ENCODE peak calls at places on chromosome 16, in four cellular contexts. U, A, Y and H are unnamed samples.

GRCh38 chr16:57509231-57509923 is 23.1 kb upstream of the DOK4 start:
- DNase-seq in U (no peak), A (no peak), Y (no peak), H (no peak)

GRCh38 chr16:64455275-64455674 is 666.6 kb downstream of the CDH11 start:
- DNase-seq in U (peak), A (no peak), Y (no peak), H (no peak)

GRCh38 chr16:72291121-72291520 is 119.2 kb upstream of the PMFBP1 start:
- DNase-seq in U (no peak), A (no peak), Y (no peak), H (no peak)

GRCh38 chr16:69201787-69202186 is 14.8 kb downstream of the SNTB2 start:
- DNase-seq in U (peak), A (no peak), Y (no peak), H (no peak)

GRCh38 chr16:30600929-30601328 is 9.3 kb downstream of the ZNF689 start:
- DNase-seq in U (no peak), A (no peak), Y (no peak), H (no peak)

GRCh38 chr16:88764913-88765349 is 20.1 kb downstream of the PIEZO1 start:
- DNase-seq in U (no peak), A (no peak), Y (no peak), H (no peak)

GRCh38 chr16:3754304-3754703 is 37.0 kb upstream of the TRAP1 start:
- DNase-seq in U (no peak), A (no peak), Y (no peak), H (no peak)

GRCh38 chr16:24681793-24682192 is 47.7 kb upstream of the TNRC6A start:
- DNase-seq in U (no peak), A (no peak), Y (no peak), H (no peak)

GRCh38 chr16:29858149-29858899 is 4.7 kb downstream of the CDIPT start:
- DNase-seq in U (no peak), A (no peak), Y (no peak), H (no peak)

GRCh38 chr16:78130083-78130608 is 30.7 kb downstream of the WWOX start:
- DNase-seq in U (no peak), A (no peak), Y (no peak), H (no peak)

GRCh38 chr16:73000020-73000906 is 47.7 kb downstream of the ZFHX3 start:
- DNase-seq in U (peak), A (no peak), Y (no peak), H (peak)

GRCh38 chr16:31052131-31052530 is 18.8 kb downstream of the STX4 start:
- DNase-seq in U (peak), A (no peak), Y (no peak), H (no peak)